ENCODE peak calls at places on chromosomes 12 and 14, in five cellular contexts. H, T, Q, P and V are unnamed samples.

GRCh38 chr14:89013698-89014569 is 189.5 kb downstream of the TTC8 start:
- DNase-seq in H (no peak), T (no peak), Q (no peak), P (no peak), V (no peak)

GRCh38 chr14:106024983-106025604 is 498.7 kb downstream of the TMEM121 start:
- DNase-seq in H (no peak), T (no peak), Q (no peak), P (no peak), V (peak; percentile 27)

GRCh38 chr14:79596531-79596930 is 614.8 kb downstream of the DIO2 start:
- DNase-seq in H (no peak), T (no peak), Q (no peak), P (peak; percentile 9), V (no peak)

GRCh38 chr14:90545966-90546751 is 149.3 kb downstream of the CALM1 start:
- DNase-seq in H (no peak), T (no peak), Q (no peak), P (peak; percentile 55), V (peak; percentile 25)

GRCh38 chr14:79971330-79971729 is 240.0 kb downstream of the DIO2 start:
- DNase-seq in H (no peak), T (no peak), Q (no peak), P (peak; percentile 71), V (no peak)

GRCh38 chr14:54333511-54333910 is 63.3 kb upstream of the CDKN3 start:
- DNase-seq in H (no peak), T (no peak), Q (no peak), P (no peak), V (no peak)

GRCh38 chr14:103155013-103155412 is 31.8 kb downstream of the TNFAIP2 start:
- DNase-seq in H (peak; percentile 84), T (no peak), Q (peak; percentile 26), P (peak; percentile 97), V (no peak)

GRCh38 chr14:50821471-50822464 is 9.2 kb downstream of the NIN start:
- DNase-seq in H (peak; percentile 90), T (peak; percentile 17), Q (no peak), P (no peak), V (peak; percentile 72)

GRCh38 chr12:128316981-128317526 is 50.1 kb downstream of the TMEM132C start:
- DNase-seq in H (no peak), T (no peak), Q (no peak), P (no peak), V (no peak)

GRCh38 chr12:112924986-112925385 is 13.3 kb upstream of the OAS3 start:
- DNase-seq in H (no peak), T (no peak), Q (no peak), P (no peak), V (no peak)

GRCh38 chr14:31770271-31770670 is 209.1 kb downstream of the NUBPL start:
- DNase-seq in H (no peak), T (no peak), Q (no peak), P (no peak), V (no peak)

GRCh38 chr12:24109381-24110039 is 160.0 kb upstream of the SOX5 start:
- DNase-seq in H (no peak), T (no peak), Q (no peak), P (no peak), V (no peak)

GRCh38 chr12:14185441-14186192 is 179.9 kb upstream of the ATF7IP start:
- DNase-seq in H (no peak), T (no peak), Q (no peak), P (no peak), V (no peak)

GRCh38 chr12:618626-619025 is 44.6 kb downstream of the NINJ2 start:
- DNase-seq in H (no peak), T (no peak), Q (no peak), P (no peak), V (no peak)

DNA sequence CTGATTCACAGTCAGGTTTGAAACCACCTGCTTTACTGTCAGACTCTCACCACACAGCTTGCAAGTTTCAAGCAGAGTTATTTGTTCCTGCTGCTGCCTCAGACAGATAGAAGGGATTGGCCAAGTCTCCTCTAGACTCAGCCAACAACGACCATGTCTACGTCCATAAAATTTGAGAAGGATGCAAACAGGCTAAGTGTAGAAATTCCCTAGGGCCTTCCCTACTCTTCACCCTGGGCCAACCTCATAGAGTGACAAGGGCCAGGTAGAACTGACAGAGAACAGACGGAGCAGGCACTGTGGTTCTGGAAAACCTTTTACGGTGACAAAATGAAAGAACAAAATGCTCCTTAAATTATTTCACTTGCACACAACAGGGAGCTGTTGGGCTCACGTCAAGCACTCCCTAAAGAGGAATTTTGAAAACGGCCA is 39.5 kb downstream of the CLIP1 start:
- DNase-seq in H (no peak), T (no peak), Q (no peak), P (no peak), V (no peak)
- H3K4me1 ChIP-seq in H (no peaks in the 10 kb centered on the region), T (no peaks in the 10 kb centered on the region), Q (no peaks in the 10 kb centered on the region), P (no peaks in the 10 kb centered on the region), V (no peaks in the 10 kb centered on the region)

GRCh38 chr12:118373628-118374027 is 921 bp upstream of the TAOK3 start:
- DNase-seq in H (no peak), T (no peak), Q (no peak), P (no peak), V (no peak)
- H3K27ac ChIP-seq in H (peak overlapping the region; percentile 86), T (peak overlapping the region; percentile 72), Q (peak overlapping the region; percentile 68), P (peak overlapping the region; percentile 54), V (peak overlapping the region; percentile 74)

GRCh38 chr14:64536488-64537245 is 3.9 kb upstream of the HSPA2 start:
- DNase-seq in H (no peak), T (no peak), Q (no peak), P (no peak), V (no peak)
- H3K4me3 ChIP-seq in H (no peak overlapping the region), T (no peak overlapping the region), Q (no peak overlapping the region), P (no peak overlapping the region), V (no peak overlapping the region)

GRCh38 chr12:111099186-111099585 is 178.8 kb upstream of the MYL2 start:
- DNase-seq in H (no peak), T (no peak), Q (no peak), P (no peak), V (no peak)
- H3K4me1 ChIP-seq in H (no peaks in the 10 kb centered on the region), T (no peaks in the 10 kb centered on the region), Q (no peaks in the 10 kb centered on the region), P (no peaks in the 10 kb centered on the region), V (no peaks in the 10 kb centered on the region)

GRCh38 chr14:69050235-69051184 is 71.4 kb upstream of the ACTN1 start:
- DNase-seq in H (no peak), T (no peak), Q (no peak), P (peak; percentile 30), V (no peak)
- H3K27ac ChIP-seq in H (peak overlapping the region; percentile 79), T (no peak overlapping the region), Q (peak overlapping the region; percentile 60), P (peak overlapping the region; percentile 51), V (no peak overlapping the region)

GRCh38 chr12:105329926-105330282 is 587 bp upstream of the C12orf75 start:
- DNase-seq in H (no peak), T (no peak), Q (no peak), P (no peak), V (no peak)
- H3K4me3 ChIP-seq in H (peak overlapping the region; percentile 66), T (peak overlapping the region; percentile 21), Q (peak overlapping the region; percentile 59), P (peak overlapping the region; percentile 83), V (peak overlapping the region; percentile 34)